ENCODE peak calls at places on chromosomes 11 and 22, in six cellular contexts. One of them, this sample, is unnamed.

GRCh38 chr11:128696930-128697329 is 3.1 kb downstream of the FLI1 start:
- DNase-seq in spleen: no peak
- DNase-seq in heart right ventricle: no peak
- DNase-seq in chondrocyte: no peak
- DNase-seq in thyroid gland: no peak
- DNase-seq in choroid plexus epithelial cell: no peak
- DNase-seq in this sample: no peak

GRCh38 chr11:1829039-1829820 is 5.6 kb upstream of the SYT8 start:
- DNase-seq in thyroid gland: no peak
- DNase-seq in heart right ventricle: peak
- DNase-seq in spleen: no peak
- DNase-seq in choroid plexus epithelial cell: peak
- DNase-seq in chondrocyte: peak
- DNase-seq in this sample: peak

GRCh38 chr11:60854847-60855725 is 664 bp downstream of the PTGDR2 start:
- DNase-seq in chondrocyte: peak
- DNase-seq in choroid plexus epithelial cell: no peak
- DNase-seq in heart right ventricle: no peak
- DNase-seq in thyroid gland: no peak
- DNase-seq in spleen: peak
- DNase-seq in this sample: no peak

GRCh38 chr11:15793032-15793996 is 563.0 kb downstream of the SOX6 start:
- DNase-seq in spleen: no peak
- DNase-seq in thyroid gland: no peak
- DNase-seq in heart right ventricle: no peak
- DNase-seq in choroid plexus epithelial cell: peak
- DNase-seq in chondrocyte: no peak
- DNase-seq in this sample: no peak

GRCh38 chr11:15379483-15379882 is 264.8 kb downstream of the INSC start:
- DNase-seq in chondrocyte: no peak
- DNase-seq in choroid plexus epithelial cell: no peak
- DNase-seq in spleen: no peak
- DNase-seq in thyroid gland: no peak
- DNase-seq in heart right ventricle: no peak
- DNase-seq in this sample: no peak

GRCh38 chr22:22460635-22461034 is 47.9 kb downstream of the ZNF280B start:
- DNase-seq in choroid plexus epithelial cell: peak
- DNase-seq in chondrocyte: no peak
- DNase-seq in spleen: no peak
- DNase-seq in heart right ventricle: no peak
- DNase-seq in thyroid gland: no peak
- DNase-seq in this sample: no peak

GRCh38 chr22:33057363-33057995 is 702 bp downstream of the SYN3 start:
- DNase-seq in choroid plexus epithelial cell: no peak
- DNase-seq in chondrocyte: no peak
- DNase-seq in heart right ventricle: no peak
- DNase-seq in spleen: no peak
- DNase-seq in thyroid gland: no peak
- DNase-seq in this sample: no peak

GRCh38 chr11:34266090-34266912 is 91.5 kb downstream of the ABTB2 start:
- DNase-seq in spleen: no peak
- DNase-seq in heart right ventricle: peak
- DNase-seq in thyroid gland: peak
- DNase-seq in chondrocyte: no peak
- DNase-seq in choroid plexus epithelial cell: peak
- DNase-seq in this sample: no peak

GRCh38 chr11:121133046-121133445 is 32.0 kb downstream of the TECTA start:
- DNase-seq in chondrocyte: no peak
- DNase-seq in thyroid gland: no peak
- DNase-seq in choroid plexus epithelial cell: no peak
- DNase-seq in spleen: no peak
- DNase-seq in heart right ventricle: no peak
- DNase-seq in this sample: no peak

GRCh38 chr11:35619030-35619753 is 932 bp downstream of the FJX1 start:
- DNase-seq in spleen: peak
- DNase-seq in thyroid gland: peak
- DNase-seq in chondrocyte: peak
- DNase-seq in heart right ventricle: no peak
- DNase-seq in choroid plexus epithelial cell: peak
- DNase-seq in this sample: no peak

GRCh38 chr11:36069576-36070214 is 125.8 kb downstream of the LDLRAD3 start:
- DNase-seq in choroid plexus epithelial cell: peak
- DNase-seq in heart right ventricle: no peak
- DNase-seq in spleen: no peak
- DNase-seq in chondrocyte: no peak
- DNase-seq in thyroid gland: no peak
- DNase-seq in this sample: peak

GRCh38 chr11:134374171-134374570 is 37.9 kb downstream of the B3GAT1 start:
- DNase-seq in spleen: peak
- DNase-seq in choroid plexus epithelial cell: no peak
- DNase-seq in chondrocyte: peak
- DNase-seq in heart right ventricle: no peak
- DNase-seq in thyroid gland: no peak
- DNase-seq in this sample: no peak

GRCh38 chr11:133961890-133962289 is 5.1 kb upstream of the IGSF9B start:
- DNase-seq in thyroid gland: no peak
- DNase-seq in heart right ventricle: no peak
- DNase-seq in chondrocyte: no peak
- DNase-seq in spleen: no peak
- DNase-seq in choroid plexus epithelial cell: no peak
- DNase-seq in this sample: no peak

GRCh38 chr11:102831128-102831708 is 12.2 kb downstream of the MMP3 start:
- DNase-seq in thyroid gland: peak
- DNase-seq in chondrocyte: no peak
- DNase-seq in heart right ventricle: no peak
- DNase-seq in choroid plexus epithelial cell: peak
- DNase-seq in spleen: no peak
- DNase-seq in this sample: peak
- TF ChIP-seq CTCF in thyroid gland: no peak
- TF ChIP-seq CTCF in chondrocyte: peak
- TF ChIP-seq CTCF in heart right ventricle: no peak
- TF ChIP-seq CTCF in choroid plexus epithelial cell: peak
- TF ChIP-seq CTCF in spleen: no peak
- TF ChIP-seq CTCF in this sample: peak

GRCh38 chr11:20337526-20338154 is 25.9 kb upstream of the HTATIP2 start:
- DNase-seq in chondrocyte: no peak
- DNase-seq in heart right ventricle: no peak
- DNase-seq in thyroid gland: no peak
- DNase-seq in choroid plexus epithelial cell: peak
- DNase-seq in spleen: no peak
- DNase-seq in this sample: no peak
- TF ChIP-seq CTCF in chondrocyte: peak
- TF ChIP-seq CTCF in heart right ventricle: no peak
- TF ChIP-seq CTCF in thyroid gland: no peak
- TF ChIP-seq CTCF in choroid plexus epithelial cell: peak
- TF ChIP-seq CTCF in spleen: no peak
- TF ChIP-seq CTCF in this sample: no peak

GRCh38 chr11:2891291-2891690 is 5.7 kb upstream of the CDKN1C start:
- DNase-seq in heart right ventricle: no peak
- DNase-seq in spleen: no peak
- DNase-seq in chondrocyte: no peak
- DNase-seq in thyroid gland: no peak
- DNase-seq in choroid plexus epithelial cell: peak
- DNase-seq in this sample: no peak
- TF ChIP-seq CTCF in heart right ventricle: no peak
- TF ChIP-seq CTCF in spleen: no peak
- TF ChIP-seq CTCF in chondrocyte: no peak
- TF ChIP-seq CTCF in thyroid gland: no peak
- TF ChIP-seq CTCF in choroid plexus epithelial cell: peak
- TF ChIP-seq CTCF in this sample: no peak

GRCh38 chr11:106224172-106224571 is 146.7 kb downstream of the AASDHPPT start:
- DNase-seq in chondrocyte: no peak
- DNase-seq in heart right ventricle: no peak
- DNase-seq in choroid plexus epithelial cell: no peak
- DNase-seq in thyroid gland: no peak
- DNase-seq in spleen: no peak
- DNase-seq in this sample: no peak
- TF ChIP-seq CTCF in chondrocyte: peak
- TF ChIP-seq CTCF in heart right ventricle: no peak
- TF ChIP-seq CTCF in choroid plexus epithelial cell: peak
- TF ChIP-seq CTCF in thyroid gland: no peak
- TF ChIP-seq CTCF in spleen: no peak
- TF ChIP-seq CTCF in this sample: no peak